ENCODE peak calls at places on chromosomes 1 and 21, in four cellular contexts. F, M, N and B are unnamed samples. For H3K4me1 and H3K9me3, the result is how much of the 10 kb centered on the place peaks cover.

GRCh38 chr1:29239142-29239541 is 2.8 kb downstream of the PTPRU start:
- DNase-seq in N (peak), M (no peak), F (no peak), B (no peak)

GRCh38 chr1:151001592-151001991 is 5.1 kb downstream of the MINDY1 start:
- DNase-seq in F (no peak), M (no peak), N (no peak), B (no peak)

GRCh38 chr1:150558761-150559626 is 9.8 kb downstream of the ADAMTSL4 start:
- DNase-seq in M (peak), N (no peak), F (peak), B (peak)

GRCh38 chr21:20330652-20331051 is 667.6 kb upstream of the NCAM2 start:
- DNase-seq in M (no peak), F (no peak), N (no peak), B (no peak)

GRCh38 chr1:51025374-51025773 is 55.3 kb downstream of the CDKN2C start:
- DNase-seq in F (no peak), M (no peak), N (no peak), B (no peak)

GRCh38 chr1:198462365-198463025 is 78.0 kb downstream of the ATP6V1G3 start:
- DNase-seq in N (no peak), F (no peak), M (no peak), B (no peak)

GRCh38 chr1:59317780-59318179 is 20.9 kb downstream of the FGGY start:
- DNase-seq in N (no peak), M (no peak), F (no peak), B (no peak)

GRCh38 chr1:111909010-111909409 is 80.5 kb downstream of the KCND3 start:
- DNase-seq in M (no peak), N (no peak), F (no peak), B (no peak)

GRCh38 chr1:158203693-158204457 is 23.2 kb downstream of the CD1D start:
- DNase-seq in M (peak), F (no peak), N (peak), B (peak)

GRCh38 chr1:97013904-97014303 is 292.3 kb downstream of the PTBP2 start:
- DNase-seq in M (no peak), N (no peak), F (no peak), B (no peak)

GRCh38 chr21:29056538-29057050 is 16.9 kb downstream of the CCT8 start:
- DNase-seq in F (no peak), N (no peak), M (no peak), B (no peak)

GRCh38 chr21:32359719-32360260 is 33.0 kb downstream of the URB1 start:
- DNase-seq in N (no peak), F (no peak), M (no peak), B (no peak)

GRCh38 chr1:27887215-27888035 is 15.1 kb downstream of the THEMIS2 start:
- DNase-seq in F (no peak), M (no peak), N (no peak), B (no peak)

GRCh38 chr1:158285756-158286241 is 3.9 kb upstream of the CD1C start:
- DNase-seq in N (no peak), F (peak), M (no peak), B (peak)

GRCh38 chr1:95451054-95451453 is 217.0 kb downstream of the RWDD3 start:
- DNase-seq in N (no peak), M (no peak), F (no peak), B (no peak)

GRCh38 chr1:94622757-94623156 is 81.2 kb upstream of the F3 start:
- DNase-seq in N (peak), F (no peak), M (no peak), B (no peak)

GRCh38 chr1:106584663-106585062 is 471.8 kb upstream of the PRMT6 start:
- DNase-seq in F (no peak), N (no peak), M (no peak), B (no peak)

GRCh38 chr1:150186789-150187559 is 37.3 kb downstream of the PLEKHO1 start:
- DNase-seq in F (no peak), N (peak), M (no peak), B (no peak)

GRCh38 chr1:209768354-209768774 is 12.5 kb downstream of the TRAF3IP3 start:
- DNase-seq in N (no peak), M (no peak), F (no peak), B (no peak)

GRCh38 chr1:175757381-175758015 is 14.1 kb upstream of the TNR start:
- DNase-seq in F (no peak), N (peak), M (no peak), B (no peak)

GRCh38 chr1:205667909-205668643 is 12.2 kb downstream of the SLC45A3 start:
- DNase-seq in M (no peak), N (no peak), F (no peak), B (no peak)

GRCh38 chr1:109546311-109547109 is 1.9 kb upstream of the GNAI3 start:
- DNase-seq in N (peak), F (peak), M (peak), B (peak)

GRCh38 chr1:109356959-109357358 is 40.8 kb downstream of the SORT1 start:
- DNase-seq in N (no peak), F (no peak), M (no peak), B (no peak)

GRCh38 chr1:47440052-47440848 is 2.4 kb downstream of the FOXD2 start:
- DNase-seq in F (no peak), N (no peak), M (no peak), B (no peak)

GRCh38 chr1:95245029-95245428 is 11.0 kb downstream of the RWDD3 start:
- DNase-seq in N (no peak), F (no peak), M (no peak), B (no peak)

GRCh38 chr1:178057131-178057765 is 36.7 kb upstream of the RASAL2 start:
- DNase-seq in N (no peak), M (no peak), F (peak), B (no peak)

DNA sequence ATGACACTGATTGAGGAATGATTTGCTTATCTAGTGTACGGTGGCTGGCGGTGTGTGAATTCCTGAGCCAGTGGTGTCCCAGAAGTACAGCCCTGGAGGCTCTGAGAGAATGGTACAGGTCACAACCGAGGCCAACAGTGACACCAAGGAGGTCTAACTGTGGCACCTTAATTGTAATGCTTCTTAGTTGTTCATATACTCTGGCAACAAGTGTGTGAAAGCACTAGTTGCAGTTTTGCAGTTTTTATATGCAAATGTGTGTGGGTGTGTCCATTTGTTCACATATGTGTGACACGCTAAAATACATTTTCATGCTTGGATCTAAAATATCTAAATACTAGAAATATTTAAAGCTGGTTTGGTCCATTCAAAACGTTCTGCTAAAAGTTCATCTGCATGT is 185.3 kb upstream of the FMN2 start:
- DNase-seq in F (no peak), N (no peak), M (no peak), B (no peak)
- H3K4me1 ChIP-seq in F (under half), N (under half), M (under half), B (under half)

GRCh38 chr1:31458287-31458896 is 45.4 kb downstream of the SERINC2 start:
- DNase-seq in N (no peak), M (no peak), F (no peak), B (no peak)

GRCh38 chr1:31460027-31460426 is 47.0 kb downstream of the SERINC2 start:
- DNase-seq in F (no peak), N (peak), M (no peak), B (no peak)
- H3K9me3 ChIP-seq in F (under half), N (under half), M (under half), B (under half)

GRCh38 chr1:67299296-67299695 is 8.4 kb upstream of the IL12RB2 start:
- DNase-seq in F (no peak), M (no peak), N (no peak), B (no peak)

GRCh38 chr1:67300561-67300960 is 7.1 kb upstream of the IL12RB2 start:
- DNase-seq in M (no peak), F (no peak), N (no peak), B (no peak)

GRCh38 chr1:67294836-67295622 is 12.6 kb upstream of the IL12RB2 start:
- DNase-seq in M (no peak), N (no peak), F (no peak), B (no peak)

GRCh38 chr1:67304023-67304422 is 3.6 kb upstream of the IL12RB2 start:
- DNase-seq in N (no peak), F (no peak), M (no peak), B (no peak)

DNA sequence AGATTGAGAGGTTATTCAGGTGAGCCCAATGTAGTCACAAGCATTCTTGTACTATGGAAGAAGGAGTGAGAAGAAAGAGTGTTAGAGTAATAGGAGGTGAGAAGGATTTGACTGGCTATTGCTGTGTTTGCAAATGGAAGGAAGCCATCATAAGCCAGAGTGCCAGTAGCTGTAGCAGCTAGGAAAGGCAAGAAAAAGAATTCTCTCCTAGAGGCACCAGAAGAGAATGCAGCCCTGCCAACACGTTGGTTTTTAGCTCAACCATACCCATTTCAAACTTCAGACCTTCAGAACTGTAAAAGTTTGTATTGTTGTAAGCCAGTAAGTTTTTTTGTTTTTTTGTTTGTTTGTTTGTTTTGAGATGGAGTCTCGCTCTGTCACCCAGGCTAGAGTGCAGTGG is 8.9 kb upstream of the IL12RB2 start:
- DNase-seq in N (no peak), M (no peak), F (no peak), B (no peak)
- TF ChIP-seq CTCF in N (no peak), M (no peak), F (no peak), B (no peak)

GRCh38 chr1:2529776-2530500 is at the start of gene HES5:
- DNase-seq in N (no peak), M (no peak), F (peak), B (no peak)
- H3K4me1 ChIP-seq in N (under half), M (under half), F (under half), B (under half)

GRCh38 chr1:5436808-5437207 is 555.4 kb downstream of the NPHP4 start:
- DNase-seq in F (no peak), M (no peak), N (no peak), B (no peak)
- H3K9me3 ChIP-seq in F (under half), M (under half), N (under half), B (under half)

GRCh38 chr1:30721311-30722174 is 1.8 kb downstream of the MATN1 start:
- DNase-seq in N (no peak), M (no peak), F (no peak), B (no peak)
- TF ChIP-seq CTCF in N (no peak), M (no peak), F (no peak), B (no peak)

GRCh38 chr1:171653796-171654704 is 1.6 kb upstream of the MYOC start:
- DNase-seq in N (no peak), F (peak), M (no peak), B (no peak)
- H3K4me1 ChIP-seq in N (under half), F (under half), M (under half), B (under half)

DNA sequence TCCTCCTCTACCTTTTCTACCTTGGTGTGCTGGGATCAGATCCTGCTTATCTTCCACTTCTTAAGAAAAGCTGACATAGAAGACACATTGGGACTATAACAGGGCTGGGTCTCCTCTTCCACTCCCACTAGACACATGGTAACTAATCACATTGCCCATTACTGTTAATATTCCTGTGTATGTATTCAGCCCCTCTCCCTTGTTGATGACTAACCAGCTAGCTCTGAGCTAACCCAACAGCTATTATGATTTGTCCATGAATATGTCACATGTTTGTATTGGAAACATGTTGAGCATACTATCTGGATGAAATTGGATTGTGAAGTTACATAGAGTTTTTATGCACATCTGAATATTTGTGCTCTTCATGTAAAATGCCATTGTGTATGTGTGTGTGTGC is 52.9 kb downstream of the MPZL1 start:
- DNase-seq in M (no peak), N (no peak), F (no peak), B (no peak)
- H3K9me3 ChIP-seq in M (under half), N (under half), F (under half), B (under half)